ENCODE peak calls at places on chromosomes 3 and 15, in ten cellular contexts. R is AG04450; F is IMR-90; W is fibroblast of lung; P is pancreas; M is neural progenitor cell; N is uterus; Z is heart right ventricle; H is CD8-positive, alpha-beta T cell; U is Panc1. L is an unnamed sample. For H3K9me3, the result is how much of the 10 kb centered on the place peaks cover.

GRCh38 chr3:118636841-118637240 is 397.8 kb downstream of the IGSF11 start:
- DNase-seq in R (no peak), F (no peak), W (no peak), P (no peak), M (peak), N (no peak), Z (no peak), H (no peak), U (no peak), L (no peak)

GRCh38 chr15:40960926-40961325 is 7.7 kb downstream of the CHAC1 start:
- DNase-seq in R (no peak), F (no peak), W (no peak), P (no peak), M (no peak), N (no peak), Z (no peak), H (no peak), U (no peak), L (no peak)

GRCh38 chr3:172511783-172512357 is 11.4 kb downstream of the TNFSF10 start:
- DNase-seq in R (no peak), F (no peak), W (no peak), P (no peak), M (no peak), N (no peak), Z (no peak), H (no peak), U (no peak), L (no peak)

GRCh38 chr15:51156957-51157356 is 62.3 kb upstream of the TNFAIP8L3 start:
- DNase-seq in R (no peak), F (no peak), W (no peak), P (no peak), M (no peak), N (no peak), Z (no peak), H (no peak), U (no peak), L (no peak)

GRCh38 chr15:99135194-99135593 is 30.3 kb downstream of the SYNM start:
- DNase-seq in R (no peak), F (peak), W (no peak), P (no peak), M (no peak), N (no peak), Z (no peak), H (no peak), U (peak), L (no peak)

GRCh38 chr15:72222433-72222832 is 8.6 kb downstream of the PKM start:
- DNase-seq in R (no peak), F (no peak), W (peak), P (no peak), M (no peak), N (no peak), Z (peak), H (no peak), U (no peak), L (no peak)

GRCh38 chr3:88742674-88743507 is 364.5 kb upstream of the EPHA3 start:
- DNase-seq in R (no peak), F (no peak), W (no peak), P (no peak), M (no peak), N (no peak), Z (no peak), H (no peak), U (no peak), L (no peak)

GRCh38 chr3:166900866-166901577 is 479.1 kb downstream of the ZBBX start:
- DNase-seq in R (no peak), F (no peak), W (no peak), P (no peak), M (no peak), N (no peak), Z (no peak), H (no peak), U (no peak), L (no peak)

GRCh38 chr15:71572452-71573053 is 237.8 kb upstream of the NR2E3 start:
- DNase-seq in R (no peak), F (no peak), W (peak), P (no peak), M (peak), N (peak), Z (no peak), H (no peak), U (no peak), L (no peak)

GRCh38 chr3:21292971-21293370 is 458.0 kb downstream of the ZNF385D start:
- DNase-seq in R (no peak), F (no peak), W (no peak), P (no peak), M (no peak), N (no peak), Z (no peak), H (no peak), U (no peak), L (no peak)
- H3K9me3 ChIP-seq in R (under half), F (under half), W (under half), P (under half), M (under half), N (under half), Z (under half), H (under half), U (under half), L (under half)

GRCh38 chr3:13064964-13065363 is 8.3 kb downstream of the IQSEC1 start:
- DNase-seq in R (no peak), F (no peak), W (peak), P (no peak), M (no peak), N (no peak), Z (no peak), H (no peak), U (no peak), L (no peak)

GRCh38 chr3:13064469-13064868 is 8.8 kb downstream of the IQSEC1 start:
- DNase-seq in R (no peak), F (no peak), W (no peak), P (no peak), M (no peak), N (no peak), Z (no peak), H (no peak), U (no peak), L (no peak)

GRCh38 chr3:13060341-13060910 is 12.8 kb downstream of the IQSEC1 start:
- DNase-seq in R (no peak), F (no peak), W (no peak), P (peak), M (no peak), N (no peak), Z (no peak), H (no peak), U (no peak), L (no peak)

GRCh38 chr3:13063225-13063624 is 10.0 kb downstream of the IQSEC1 start:
- DNase-seq in R (no peak), F (no peak), W (no peak), P (no peak), M (no peak), N (no peak), Z (no peak), H (no peak), U (no peak), L (no peak)

GRCh38 chr3:13062647-13063046 is 10.6 kb downstream of the IQSEC1 start:
- DNase-seq in R (no peak), F (no peak), W (no peak), P (peak), M (no peak), N (no peak), Z (no peak), H (no peak), U (no peak), L (no peak)
- H3K4me3 ChIP-seq in R (no peak), F (no peak), W (no peak), P (no peak), M (no peak), N (no peak), Z (no peak), H (no peak), U (no peak), L (no peak)

GRCh38 chr3:152531717-152532116 is 263.0 kb downstream of the MBNL1 start:
- DNase-seq in R (no peak), F (no peak), W (no peak), P (no peak), M (no peak), N (no peak), Z (no peak), H (no peak), U (no peak), L (no peak)
- H3K9me3 ChIP-seq in R (under half), F (under half), W (under half), P (under half), M (under half), N (under half), Z (under half), H (under half), U (under half), L (under half)

DNA sequence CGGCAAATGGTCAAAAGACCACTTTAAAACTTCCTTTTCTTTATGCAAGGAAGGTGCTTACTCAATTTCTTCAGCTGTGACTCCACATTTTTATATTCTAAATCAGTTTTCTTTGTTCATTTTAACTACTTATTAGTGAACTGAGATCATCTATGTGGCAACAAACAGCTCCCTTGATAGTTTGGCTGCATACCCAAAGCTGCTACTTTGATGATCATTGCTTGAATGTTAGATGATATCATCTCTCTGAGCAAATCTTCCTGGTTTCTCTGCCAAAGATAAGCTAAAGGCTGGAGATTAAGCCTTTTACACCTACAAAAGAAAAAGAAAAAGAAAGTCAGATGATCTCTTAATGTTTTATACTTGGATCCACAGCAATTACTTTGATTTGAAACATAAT is 95.5 kb downstream of the DPH6 start:
- DNase-seq in R (no peak), F (peak), W (peak), P (no peak), M (no peak), N (no peak), Z (no peak), H (no peak), U (no peak), L (no peak)
- H3K4me3 ChIP-seq in R (no peak), F (no peak), W (no peak), P (no peak), M (no peak), N (no peak), Z (no peak), H (no peak), U (no peak), L (no peak)

DNA sequence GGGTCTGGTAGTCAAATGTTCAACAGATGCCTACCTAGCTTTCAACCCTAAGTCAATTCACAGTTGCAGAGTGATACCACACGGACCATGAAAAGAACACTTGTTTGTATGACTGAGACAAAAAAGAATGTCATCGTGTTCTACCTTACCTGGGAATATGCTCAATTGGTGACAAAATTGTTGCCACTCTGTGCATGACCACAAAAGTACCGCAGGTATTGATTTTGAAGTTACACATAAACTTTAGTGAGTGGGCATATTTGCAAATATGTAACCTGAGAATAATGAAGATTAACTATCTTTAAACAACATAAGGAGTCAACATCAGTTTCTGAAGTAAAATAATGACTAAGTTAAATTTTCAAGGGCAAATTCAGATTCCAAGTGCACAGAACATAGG is 53.4 kb upstream of the SNRPN start:
- DNase-seq in R (no peak), F (no peak), W (no peak), P (no peak), M (no peak), N (no peak), Z (no peak), H (no peak), U (no peak), L (no peak)
- H3K9me3 ChIP-seq in R (under half), F (under half), W (under half), P (under half), M (under half), N (under half), Z (under half), H (under half), U (under half), L (under half)

GRCh38 chr3:57064615-57065014 is 4.2 kb downstream of the SPATA12 start:
- DNase-seq in R (no peak), F (no peak), W (no peak), P (no peak), M (no peak), N (no peak), Z (no peak), H (no peak), U (no peak), L (no peak)

GRCh38 chr3:57066471-57066870 is 6.0 kb downstream of the SPATA12 start:
- DNase-seq in R (no peak), F (no peak), W (peak), P (no peak), M (no peak), N (no peak), Z (no peak), H (no peak), U (no peak), L (no peak)

GRCh38 chr3:57065588-57065987 is 5.1 kb downstream of the SPATA12 start:
- DNase-seq in R (no peak), F (peak), W (peak), P (no peak), M (no peak), N (no peak), Z (no peak), H (no peak), U (no peak), L (no peak)

GRCh38 chr3:57069471-57070010 is 9.1 kb downstream of the SPATA12 start:
- DNase-seq in R (no peak), F (no peak), W (no peak), P (no peak), M (no peak), N (no peak), Z (no peak), H (no peak), U (no peak), L (no peak)

GRCh38 chr3:57068437-57069089 is 8.1 kb downstream of the SPATA12 start:
- DNase-seq in R (no peak), F (peak), W (peak), P (no peak), M (peak), N (peak), Z (no peak), H (no peak), U (peak), L (peak)
- H3K4me3 ChIP-seq in R (no peak), F (no peak), W (no peak), P (no peak), M (no peak), N (no peak), Z (no peak), H (no peak), U (no peak), L (no peak)

GRCh38 chr3:8482960-8483665 is 18.5 kb upstream of the LMCD1 start:
- DNase-seq in R (peak), F (peak), W (peak), P (peak), M (no peak), N (peak), Z (peak), H (no peak), U (no peak), L (peak)

GRCh38 chr3:8481380-8481779 is 20.2 kb upstream of the LMCD1 start:
- DNase-seq in R (no peak), F (no peak), W (no peak), P (no peak), M (no peak), N (no peak), Z (no peak), H (no peak), U (no peak), L (no peak)

GRCh38 chr3:8482263-8482662 is 19.4 kb upstream of the LMCD1 start:
- DNase-seq in R (no peak), F (no peak), W (peak), P (no peak), M (no peak), N (no peak), Z (no peak), H (no peak), U (no peak), L (no peak)

GRCh38 chr3:8484409-8485140 is 17.0 kb upstream of the LMCD1 start:
- DNase-seq in R (no peak), F (no peak), W (no peak), P (no peak), M (no peak), N (no peak), Z (no peak), H (no peak), U (no peak), L (no peak)

DNA sequence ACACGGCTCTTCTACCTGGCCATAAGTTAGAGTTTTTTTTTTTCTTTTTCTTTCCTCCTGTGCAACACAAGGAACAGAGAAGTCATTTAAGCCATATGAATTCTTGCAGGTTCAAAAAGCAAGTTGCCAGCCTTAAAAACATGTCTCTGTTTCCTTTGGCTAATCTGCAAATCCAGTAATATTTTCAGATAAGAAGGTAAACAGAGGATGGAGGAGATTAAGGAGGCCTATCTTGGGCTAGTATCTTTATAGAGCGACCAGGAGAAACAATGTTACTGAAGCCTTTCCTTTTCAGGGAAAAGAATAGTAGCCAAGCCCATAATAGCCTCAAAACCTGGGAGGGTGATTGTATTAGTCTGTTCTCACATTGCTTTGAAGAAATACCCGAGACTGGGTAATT is 20.9 kb upstream of the LMCD1 start:
- DNase-seq in R (no peak), F (no peak), W (no peak), P (no peak), M (peak), N (no peak), Z (no peak), H (no peak), U (no peak), L (no peak)
- H3K9me3 ChIP-seq in R (under half), F (under half), W (under half), P (under half), M (under half), N (under half), Z (under half), H (under half), U (under half), L (under half)